ENCODE peak calls at places on chromosomes 13 and 19, in seven cellular contexts. K is astrocyte of the spinal cord, L is psoas muscle, Z is epithelial cell of esophagus, J is hepatocyte, S is neural progenitor cell, U is WERI-Rb-1. W is an unnamed sample.

GRCh38 chr19:45187421-45188100 is 9.0 kb downstream of the BLOC1S3 start:
- DNase-seq in K (no peak), L (no peak), Z (peak; percentile 35), J (peak; percentile 61), S (peak; percentile 77), U (no peak), W (peak; percentile 15)

GRCh38 chr13:70723732-70724131 is 615.5 kb upstream of the KLHL1 start:
- DNase-seq in K (peak; percentile 8), L (no peak), Z (peak; percentile 30), J (no peak), S (no peak), U (no peak), W (no peak)

GRCh38 chr19:7554990-7555864 is 19.7 kb downstream of the PNPLA6 start:
- DNase-seq in K (no peak), L (no peak), Z (no peak), J (no peak), S (peak; percentile 46), U (no peak), W (no peak)

GRCh38 chr19:50000038-50000890 is 24.9 kb downstream of the VRK3 start:
- DNase-seq in K (no peak), L (no peak), Z (no peak), J (no peak), S (no peak), U (no peak), W (no peak)

GRCh38 chr13:20231839-20232555 is at the start of gene GJB6:
- DNase-seq in K (no peak), L (no peak), Z (peak; percentile 52), J (peak; percentile 52), S (peak; percentile 82), U (no peak), W (no peak)

GRCh38 chr13:23321534-23322241 is 111.8 kb downstream of the SACS start:
- DNase-seq in K (peak; percentile 94), L (peak; percentile 77), Z (peak; percentile 96), J (peak; percentile 62), S (no peak), U (no peak), W (peak; percentile 84)

GRCh38 chr13:112896736-112897602 is 72.0 kb upstream of the MCF2L start:
- DNase-seq in K (no peak), L (no peak), Z (no peak), J (no peak), S (no peak), U (peak; percentile 6), W (no peak)

GRCh38 chr13:53141336-53141735 is 112.7 kb downstream of the OLFM4 start:
- DNase-seq in K (no peak), L (no peak), Z (no peak), J (no peak), S (no peak), U (no peak), W (no peak)

GRCh38 chr13:44402902-44403719 is 29.5 kb downstream of the SERP2 start:
- DNase-seq in K (no peak), L (no peak), Z (peak; percentile 32), J (no peak), S (no peak), U (no peak), W (no peak)

GRCh38 chr19:43438291-43439162 is 23.8 kb downstream of the TEX101 start:
- DNase-seq in K (no peak), L (peak; percentile 20), Z (peak; percentile 77), J (peak; percentile 51), S (no peak), U (no peak), W (peak; percentile 82)

GRCh38 chr19:18596752-18597157 is 8.2 kb downstream of the REX1BD start:
- DNase-seq in K (no peak), L (no peak), Z (no peak), J (peak; percentile 40), S (peak; percentile 61), U (peak; percentile 93), W (peak; percentile 31)

GRCh38 chr19:51002542-51003311 is 1.3 kb upstream of the KLK8 start:
- DNase-seq in K (no peak), L (no peak), Z (peak; percentile 16), J (peak; percentile 65), S (peak; percentile 74), U (no peak), W (peak; percentile 18)

GRCh38 chr13:33233547-33233946 is 52.0 kb downstream of the STARD13 start:
- DNase-seq in K (no peak), L (no peak), Z (peak; percentile 67), J (no peak), S (no peak), U (no peak), W (no peak)

GRCh38 chr19:31149306-31149975 is 199.8 kb downstream of the TSHZ3 start:
- DNase-seq in K (no peak), L (no peak), Z (no peak), J (no peak), S (peak; percentile 56), U (peak; percentile 64), W (no peak)

GRCh38 chr13:73250061-73250460 is 191.3 kb downstream of the KLF5 start:
- DNase-seq in K (no peak), L (no peak), Z (no peak), J (no peak), S (no peak), U (no peak), W (no peak)

GRCh38 chr13:73248154-73248553 is 189.3 kb downstream of the KLF5 start:
- DNase-seq in K (no peak), L (no peak), Z (no peak), J (no peak), S (no peak), U (no peak), W (no peak)

GRCh38 chr13:73254827-73255226 is 196.0 kb downstream of the KLF5 start:
- DNase-seq in K (no peak), L (no peak), Z (peak; percentile 66), J (no peak), S (no peak), U (no peak), W (no peak)

GRCh38 chr13:73248711-73249580 is 190.1 kb downstream of the KLF5 start:
- DNase-seq in K (no peak), L (no peak), Z (peak; percentile 95), J (peak; percentile 29), S (no peak), U (no peak), W (peak; percentile 45)

DNA sequence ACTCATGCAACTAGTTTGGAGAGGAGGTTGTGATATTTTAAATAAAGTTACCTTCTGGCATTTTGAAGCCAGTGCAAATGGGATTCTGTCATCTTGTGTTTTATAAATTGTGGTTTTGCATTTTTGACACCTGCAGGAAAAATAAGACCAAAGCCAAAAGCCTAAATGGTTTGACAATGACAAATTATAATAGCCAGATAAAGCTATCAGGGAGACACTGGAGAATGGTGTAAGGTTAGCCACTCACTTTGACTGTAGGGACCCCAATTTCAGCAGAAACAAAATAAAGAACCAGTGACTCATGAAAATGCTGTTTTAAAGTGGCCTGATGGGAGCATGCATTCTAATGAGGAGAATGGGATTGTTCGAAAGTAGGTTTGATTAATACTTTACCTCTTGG is 193.1 kb downstream of the KLF5 start:
- DNase-seq in K (no peak), L (no peak), Z (no peak), J (no peak), S (no peak), U (no peak), W (no peak)
- H3K4me3 ChIP-seq in K (no peak overlapping the region), L (no peak overlapping the region), Z (no peak overlapping the region), J (no peak overlapping the region), S (no peak overlapping the region), U (no peak overlapping the region), W (no peak overlapping the region)

DNA sequence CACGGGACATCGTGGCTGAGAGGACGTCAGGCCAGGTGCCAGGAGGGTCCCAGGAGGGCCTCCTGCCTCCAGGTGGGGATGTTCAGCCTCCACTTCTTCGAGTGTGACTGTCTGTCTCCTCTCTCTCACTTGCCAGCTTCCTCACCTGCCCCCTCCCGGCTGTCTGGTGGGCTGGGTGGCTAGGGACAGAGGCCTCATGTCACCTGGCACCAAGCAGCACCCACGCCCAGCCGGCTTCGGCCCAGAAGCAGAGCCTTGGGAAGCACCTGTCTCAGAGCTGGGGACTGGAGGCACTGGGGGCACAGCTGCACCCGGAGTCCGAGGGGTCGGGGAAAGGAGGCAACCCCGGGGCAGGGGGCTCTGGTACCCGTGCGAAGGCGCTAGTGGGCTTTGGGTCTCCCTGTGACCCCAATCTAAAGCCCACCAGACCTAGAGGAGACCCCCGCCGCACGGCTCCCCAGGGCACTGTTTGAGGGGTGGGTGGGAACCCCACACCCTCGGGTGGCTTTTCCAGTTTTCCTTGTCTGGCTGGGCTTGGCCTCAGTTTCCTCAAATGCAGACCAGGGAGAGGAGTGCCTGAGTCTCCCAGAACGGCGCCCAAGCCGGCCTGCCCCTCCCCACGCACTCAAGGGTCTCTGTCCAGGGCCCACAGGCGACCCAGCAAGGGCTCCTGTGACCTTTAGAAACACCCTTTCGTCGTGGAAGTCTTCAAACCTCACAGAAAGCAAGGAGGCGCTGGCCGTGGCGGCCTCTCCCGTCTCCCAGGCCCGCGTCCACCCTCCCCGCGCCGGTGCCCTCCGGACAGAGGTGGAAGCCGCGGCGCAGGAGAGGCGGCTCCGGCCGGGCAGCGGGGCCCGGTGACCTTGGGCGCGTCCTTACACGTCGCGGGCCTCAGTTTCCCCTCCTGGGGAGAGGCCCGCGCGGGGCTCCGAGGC is 656 bp upstream of the HCN2 start:
- DNase-seq in K (no peak), L (no peak), Z (no peak), J (no peak), S (peak; percentile 54), U (peak; percentile 75), W (no peak)
- TF ChIP-seq CTCF in K (no peak), L (no peak), Z (no peak), J (no peak), S (no peak), U (peak; percentile 50), W (no peak)

GRCh38 chr13:32047088-32047487 is 15.5 kb downstream of the FRY start:
- DNase-seq in K (no peak), L (no peak), Z (no peak), J (no peak), S (no peak), U (no peak), W (no peak)

GRCh38 chr13:32048816-32049215 is 17.2 kb downstream of the FRY start:
- DNase-seq in K (no peak), L (no peak), Z (no peak), J (no peak), S (no peak), U (no peak), W (peak; percentile 22)

GRCh38 chr13:32045537-32045936 is 14.0 kb downstream of the FRY start:
- DNase-seq in K (no peak), L (no peak), Z (no peak), J (no peak), S (no peak), U (no peak), W (no peak)

GRCh38 chr13:32045963-32046785 is 14.6 kb downstream of the FRY start:
- DNase-seq in K (peak; percentile 46), L (no peak), Z (peak; percentile 18), J (peak; percentile 56), S (no peak), U (no peak), W (peak; percentile 77)

GRCh38 chr13:32047796-32048195 is 16.2 kb downstream of the FRY start:
- DNase-seq in K (no peak), L (no peak), Z (no peak), J (no peak), S (no peak), U (no peak), W (no peak)
- H3K4me3 ChIP-seq in K (no peak overlapping the region), L (no peak overlapping the region), Z (no peak overlapping the region), J (no peak overlapping the region), S (no peak overlapping the region), U (no peak overlapping the region), W (no peak overlapping the region)

DNA sequence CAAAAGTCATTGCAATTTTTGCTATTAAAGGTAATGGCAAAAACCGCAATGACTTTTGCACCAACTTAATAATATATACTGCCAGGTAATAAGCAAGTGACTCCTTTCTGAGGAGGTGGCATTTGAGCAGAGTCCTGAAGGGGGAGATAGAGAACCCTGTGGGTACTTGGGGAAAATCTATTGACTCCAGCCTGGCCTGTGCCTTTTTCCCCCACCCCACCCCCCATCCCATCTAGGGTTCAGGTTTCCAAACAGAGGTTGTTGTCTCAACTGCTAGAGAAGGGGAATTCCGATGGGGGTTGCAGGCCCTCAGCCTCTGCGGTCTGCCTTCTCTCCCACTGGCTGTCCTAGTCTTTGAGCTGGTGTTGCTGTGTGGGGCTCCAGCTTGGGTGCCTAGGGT is 11.5 kb downstream of the S1PR2 start:
- DNase-seq in K (no peak), L (no peak), Z (peak; percentile 56), J (peak; percentile 42), S (peak; percentile 26), U (no peak), W (peak; percentile 52)
- TF ChIP-seq CTCF in K (peak; percentile 40), L (no peak), Z (peak; percentile 57), J (peak; percentile 25), S (peak; percentile 42), U (peak; percentile 21), W (peak; percentile 53)